ENCODE peak calls at places on chromosomes 3 and 15, in five cellular contexts. D is B cell; R is HFFc6; V is nephron progenitor cell; B is CD4-positive, alpha-beta T cell. O is an unnamed sample.
A peak's percentile ranks its signal among the peaks of the same experiment; 100 is the strongest.

GRCh38 chr3:153901991-153902390 is 219.2 kb upstream of the ARHGEF26 start:
- DNase-seq in D (no peak), R (no peak), V (no peak), B (no peak), O (no peak)

GRCh38 chr3:143274291-143274690 is 154.7 kb downstream of the CHST2 start:
- DNase-seq in D (no peak), R (no peak), V (no peak), B (no peak), O (no peak)

GRCh38 chr3:18159681-18160080 is 265.5 kb downstream of the SATB1 start:
- DNase-seq in D (no peak), R (no peak), V (no peak), B (no peak), O (no peak)

GRCh38 chr15:59296181-59296617 is 76.5 kb downstream of the MYO1E start:
- DNase-seq in D (no peak), R (peak; percentile 84), V (peak; percentile 10), B (no peak), O (no peak)

GRCh38 chr3:105187340-105187739 is 179.4 kb upstream of the ALCAM start:
- DNase-seq in D (no peak), R (no peak), V (no peak), B (no peak), O (no peak)

GRCh38 chr3:50324351-50325144 is 2.0 kb upstream of the HYAL2 start:
- DNase-seq in D (peak; percentile 68), R (peak; percentile 46), V (peak; percentile 85), B (peak; percentile 46), O (peak; percentile 92)

GRCh38 chr3:187765342-187765741 is 20.1 kb upstream of the BCL6 start:
- DNase-seq in D (no peak), R (peak; percentile 31), V (no peak), B (no peak), O (no peak)

GRCh38 chr3:27675287-27675686 is 46.8 kb downstream of the EOMES start:
- DNase-seq in D (no peak), R (peak; percentile 35), V (no peak), B (no peak), O (no peak)

GRCh38 chr3:42526616-42527367 is 24.3 kb downstream of the VIPR1 start:
- DNase-seq in D (no peak), R (no peak), V (no peak), B (peak; percentile 11), O (no peak)

GRCh38 chr3:64259646-64260045 is 34.4 kb upstream of the PRICKLE2 start:
- DNase-seq in D (no peak), R (no peak), V (no peak), B (no peak), O (no peak)

GRCh38 chr15:77419050-77419835 is 661 bp downstream of the PEAK1 start:
- DNase-seq in D (peak; percentile 44), R (peak; percentile 11), V (peak; percentile 63), B (peak; percentile 2), O (peak; percentile 67)

GRCh38 chr15:68849477-68849876 is 28.8 kb upstream of the ANP32A start:
- DNase-seq in D (no peak), R (no peak), V (no peak), B (no peak), O (no peak)

GRCh38 chr3:65758871-65759598 is 279.7 kb downstream of the MAGI1 start:
- DNase-seq in D (no peak), R (no peak), V (no peak), B (no peak), O (no peak)

GRCh38 chr3:16432714-16433113 is 80.8 kb downstream of the RFTN1 start:
- DNase-seq in D (no peak), R (no peak), V (no peak), B (no peak), O (no peak)

GRCh38 chr3:197908957-197909701 is 40.9 kb upstream of the RPL35A start:
- DNase-seq in D (no peak), R (peak; percentile 5), V (no peak), B (no peak), O (no peak)

GRCh38 chr15:31345606-31346366 is 19.2 kb downstream of the KLF13 start:
- DNase-seq in D (no peak), R (no peak), V (no peak), B (no peak), O (no peak)

GRCh38 chr3:41234823-41235722 is 35.8 kb downstream of the CTNNB1 start:
- DNase-seq in D (no peak), R (no peak), V (no peak), B (no peak), O (no peak)

GRCh38 chr3:59364471-59364870 is 314.6 kb upstream of the CFAP20DC start:
- DNase-seq in D (no peak), R (no peak), V (no peak), B (no peak), O (no peak)

GRCh38 chr15:79943820-79944219 is 27.2 kb downstream of the BCL2A1 start:
- DNase-seq in D (no peak), R (peak; percentile 55), V (no peak), B (no peak), O (no peak)

GRCh38 chr15:48850648-48851047 is 27.3 kb upstream of the EID1 start:
- DNase-seq in D (no peak), R (no peak), V (no peak), B (no peak), O (no peak)

GRCh38 chr3:66438045-66438444 is 62.8 kb downstream of the LRIG1 start:
- DNase-seq in D (no peak), R (no peak), V (no peak), B (no peak), O (no peak)

GRCh38 chr15:37653018-37653417 is 281.4 kb upstream of the TMCO5A start:
- DNase-seq in D (no peak), R (no peak), V (no peak), B (no peak), O (no peak)

GRCh38 chr15:80780416-80781221 is 1.4 kb downstream of the CEMIP start:
- DNase-seq in D (no peak), R (no peak), V (peak; percentile 95), B (no peak), O (peak; percentile 33)

GRCh38 chr3:109678600-109678999 is 341.3 kb upstream of the DPPA4 start:
- DNase-seq in D (no peak), R (no peak), V (no peak), B (no peak), O (no peak)

GRCh38 chr3:182795383-182795782 is 2.1 kb downstream of the ATP11B start:
- DNase-seq in D (peak; percentile 59), R (peak; percentile 7), V (no peak), B (peak; percentile 5), O (no peak)

GRCh38 chr3:64717411-64717810 is 29.6 kb upstream of the ADAMTS9 start:
- DNase-seq in D (no peak), R (no peak), V (no peak), B (no peak), O (no peak)

GRCh38 chr3:184289426-184289938 is 9.6 kb upstream of the PSMD2 start:
- DNase-seq in D (no peak), R (peak; percentile 27), V (peak; percentile 69), B (peak; percentile 46), O (peak; percentile 77)

GRCh38 chr15:74041311-74041756 is 41.0 kb downstream of the GOLGA6A start:
- DNase-seq in D (no peak), R (no peak), V (no peak), B (no peak), O (no peak)

GRCh38 chr3:56758539-56758981 is 43.2 kb downstream of the ARHGEF3 start:
- DNase-seq in D (peak; percentile 64), R (peak; percentile 95), V (no peak), B (peak; percentile 14), O (no peak)

GRCh38 chr3:127679534-127680145 is 6.9 kb downstream of the ABTB1 start:
- DNase-seq in D (peak; percentile 6), R (no peak), V (no peak), B (no peak), O (no peak)

GRCh38 chr15:89125038-89125826 is 37.0 kb downstream of the ABHD2 start:
- DNase-seq in D (no peak), R (no peak), V (no peak), B (no peak), O (no peak)

GRCh38 chr15:26097216-26097615 is 234.1 kb upstream of the ATP10A start:
- DNase-seq in D (no peak), R (no peak), V (no peak), B (no peak), O (no peak)

GRCh38 chr3:114451051-114451451 is 157.2 kb downstream of the TIGIT start:
- DNase-seq in D (peak; percentile 47), R (no peak), V (no peak), B (no peak), O (no peak)

GRCh38 chr3:123154346-123154985 is 47.3 kb upstream of the SEC22A start:
- DNase-seq in D (no peak), R (no peak), V (no peak), B (no peak), O (no peak)

GRCh38 chr3:13660042-13660874 is 111.3 kb downstream of the FBLN2 start:
- DNase-seq in D (no peak), R (no peak), V (no peak), B (no peak), O (no peak)

GRCh38 chr15:99029358-99029871 is 21.8 kb upstream of the PGPEP1L start:
- DNase-seq in D (no peak), R (no peak), V (no peak), B (no peak), O (no peak)

GRCh38 chr3:6047016-6047415 is 813.9 kb upstream of the GRM7 start:
- DNase-seq in D (no peak), R (no peak), V (no peak), B (no peak), O (no peak)

DNA sequence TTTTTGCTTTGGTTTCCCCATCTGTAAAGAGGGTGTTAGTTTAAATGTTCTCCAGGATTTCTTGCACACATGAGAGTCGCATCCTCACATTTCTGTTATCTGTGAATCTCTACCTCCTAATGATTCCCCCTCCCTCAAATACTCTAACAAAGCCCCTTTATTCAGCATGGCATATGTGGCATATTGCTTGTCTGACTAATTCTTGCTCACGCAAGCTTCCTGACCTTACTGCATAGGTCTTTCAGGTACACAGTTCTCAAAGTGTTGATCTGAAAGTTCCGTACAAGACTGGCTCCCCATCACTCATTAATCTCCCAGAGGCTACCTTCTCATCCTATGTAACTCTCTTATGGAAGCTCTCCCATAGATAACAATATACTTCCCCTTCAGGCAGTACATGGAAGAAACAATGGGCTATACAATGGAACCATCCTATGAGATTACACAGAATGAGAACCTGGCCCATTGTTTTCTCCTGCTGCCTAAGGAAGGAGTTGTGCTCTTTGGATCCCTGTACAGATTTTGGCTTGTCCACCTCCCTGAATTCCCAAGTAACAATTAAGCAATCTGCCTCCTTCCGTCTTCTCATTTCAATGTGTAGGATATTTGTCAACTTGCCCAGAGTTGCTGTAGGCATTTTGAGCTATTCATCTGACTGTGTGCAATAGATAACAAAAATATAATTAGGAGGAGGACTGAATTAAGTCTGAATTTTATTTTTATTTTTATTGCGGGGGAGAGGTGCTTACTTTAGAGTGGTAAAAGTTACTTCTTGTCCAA is 51.0 kb downstream of the PPARG start:
- DNase-seq in D (no peak), R (no peak), V (no peak), B (no peak), O (no peak)
- TF ChIP-seq CTCF in D (no peak), R (no peak), V (no peak), B (no peak), O (no peak)

GRCh38 chr3:147406255-147407023 is at the start of gene ZIC4:
- DNase-seq in D (no peak), R (no peak), V (no peak), B (no peak), O (no peak)
- TF ChIP-seq CTCF in D (no peak), R (no peak), V (no peak), B (no peak), O (no peak)

GRCh38 chr3:149752788-149753136 is 473 bp upstream of the COMMD2 start:
- DNase-seq in D (no peak), R (no peak), V (no peak), B (no peak), O (no peak)
- TF ChIP-seq CTCF in D (peak; percentile 1), R (peak; percentile 45), V (no peak), B (peak; percentile 35), O (no peak)

GRCh38 chr3:53887446-53887845 is 4.2 kb downstream of the SELENOK start:
- DNase-seq in D (no peak), R (no peak), V (no peak), B (no peak), O (no peak)
- TF ChIP-seq CTCF in D (no peak), R (no peak), V (no peak), B (no peak), O (no peak)